ENCODE peak calls at places on chromosome 4, in nine cellular contexts. One of them, this sample, is unnamed.

GRCh38 chr4:62262676-62263075 is 1062.5 kb downstream of the ADGRL3 start:
- DNase-seq in neuronal stem cell: no peak
- DNase-seq in astrocyte: no peak
- DNase-seq in coronary artery: no peak
- DNase-seq in RWPE1: no peak
- DNase-seq in pancreas: no peak
- DNase-seq in IMR-90: no peak
- DNase-seq in dorsolateral prefrontal cortex: no peak
- DNase-seq in body of pancreas: no peak
- DNase-seq in this sample: no peak

GRCh38 chr4:36064147-36064546 is 180.2 kb downstream of the ARAP2 start:
- DNase-seq in neuronal stem cell: no peak
- DNase-seq in astrocyte: no peak
- DNase-seq in coronary artery: no peak
- DNase-seq in RWPE1: peak
- DNase-seq in pancreas: no peak
- DNase-seq in IMR-90: no peak
- DNase-seq in dorsolateral prefrontal cortex: no peak
- DNase-seq in body of pancreas: no peak
- DNase-seq in this sample: no peak

GRCh38 chr4:124884316-124884715 is 171.8 kb upstream of the ANKRD50 start:
- DNase-seq in neuronal stem cell: no peak
- DNase-seq in astrocyte: no peak
- DNase-seq in coronary artery: no peak
- DNase-seq in RWPE1: no peak
- DNase-seq in pancreas: no peak
- DNase-seq in IMR-90: no peak
- DNase-seq in dorsolateral prefrontal cortex: no peak
- DNase-seq in body of pancreas: no peak
- DNase-seq in this sample: no peak

GRCh38 chr4:150209140-150209829 is 131.0 kb downstream of the DCLK2 start:
- DNase-seq in neuronal stem cell: peak
- DNase-seq in astrocyte: peak
- DNase-seq in coronary artery: no peak
- DNase-seq in RWPE1: peak
- DNase-seq in pancreas: peak
- DNase-seq in IMR-90: peak
- DNase-seq in dorsolateral prefrontal cortex: no peak
- DNase-seq in body of pancreas: peak
- DNase-seq in this sample: peak

GRCh38 chr4:73589261-73589847 is 30.9 kb downstream of the RASSF6 start:
- DNase-seq in neuronal stem cell: no peak
- DNase-seq in astrocyte: peak
- DNase-seq in coronary artery: no peak
- DNase-seq in RWPE1: peak
- DNase-seq in pancreas: no peak
- DNase-seq in IMR-90: peak
- DNase-seq in dorsolateral prefrontal cortex: no peak
- DNase-seq in body of pancreas: no peak
- DNase-seq in this sample: no peak

GRCh38 chr4:152102184-152103000 is 341.6 kb upstream of the GATB start:
- DNase-seq in neuronal stem cell: no peak
- DNase-seq in astrocyte: peak
- DNase-seq in coronary artery: peak
- DNase-seq in RWPE1: peak
- DNase-seq in pancreas: no peak
- DNase-seq in IMR-90: peak
- DNase-seq in dorsolateral prefrontal cortex: no peak
- DNase-seq in body of pancreas: no peak
- DNase-seq in this sample: no peak

GRCh38 chr4:108849611-108850406 is 87.0 kb upstream of the ETNPPL start:
- DNase-seq in neuronal stem cell: no peak
- DNase-seq in astrocyte: peak
- DNase-seq in coronary artery: no peak
- DNase-seq in RWPE1: peak
- DNase-seq in pancreas: no peak
- DNase-seq in IMR-90: peak
- DNase-seq in dorsolateral prefrontal cortex: no peak
- DNase-seq in body of pancreas: no peak
- DNase-seq in this sample: no peak

GRCh38 chr4:94802091-94802490 is 44.3 kb downstream of the BMPR1B start:
- DNase-seq in neuronal stem cell: no peak
- DNase-seq in astrocyte: no peak
- DNase-seq in coronary artery: no peak
- DNase-seq in RWPE1: no peak
- DNase-seq in pancreas: no peak
- DNase-seq in IMR-90: no peak
- DNase-seq in dorsolateral prefrontal cortex: no peak
- DNase-seq in body of pancreas: no peak
- DNase-seq in this sample: no peak

GRCh38 chr4:108160741-108161352 is 7.9 kb downstream of the LEF1 start:
- DNase-seq in neuronal stem cell: no peak
- DNase-seq in astrocyte: no peak
- DNase-seq in coronary artery: no peak
- DNase-seq in RWPE1: no peak
- DNase-seq in pancreas: no peak
- DNase-seq in IMR-90: no peak
- DNase-seq in dorsolateral prefrontal cortex: no peak
- DNase-seq in body of pancreas: no peak
- DNase-seq in this sample: no peak

GRCh38 chr4:158033416-158033863 is 139.4 kb downstream of the GASK1B start:
- DNase-seq in neuronal stem cell: no peak
- DNase-seq in astrocyte: peak
- DNase-seq in coronary artery: no peak
- DNase-seq in RWPE1: no peak
- DNase-seq in pancreas: no peak
- DNase-seq in IMR-90: peak
- DNase-seq in dorsolateral prefrontal cortex: no peak
- DNase-seq in body of pancreas: peak
- DNase-seq in this sample: no peak

GRCh38 chr4:38226170-38226569 is 266.0 kb downstream of the PTTG2 start:
- DNase-seq in neuronal stem cell: no peak
- DNase-seq in astrocyte: no peak
- DNase-seq in coronary artery: no peak
- DNase-seq in RWPE1: no peak
- DNase-seq in pancreas: no peak
- DNase-seq in IMR-90: no peak
- DNase-seq in dorsolateral prefrontal cortex: no peak
- DNase-seq in body of pancreas: no peak
- DNase-seq in this sample: no peak

DNA sequence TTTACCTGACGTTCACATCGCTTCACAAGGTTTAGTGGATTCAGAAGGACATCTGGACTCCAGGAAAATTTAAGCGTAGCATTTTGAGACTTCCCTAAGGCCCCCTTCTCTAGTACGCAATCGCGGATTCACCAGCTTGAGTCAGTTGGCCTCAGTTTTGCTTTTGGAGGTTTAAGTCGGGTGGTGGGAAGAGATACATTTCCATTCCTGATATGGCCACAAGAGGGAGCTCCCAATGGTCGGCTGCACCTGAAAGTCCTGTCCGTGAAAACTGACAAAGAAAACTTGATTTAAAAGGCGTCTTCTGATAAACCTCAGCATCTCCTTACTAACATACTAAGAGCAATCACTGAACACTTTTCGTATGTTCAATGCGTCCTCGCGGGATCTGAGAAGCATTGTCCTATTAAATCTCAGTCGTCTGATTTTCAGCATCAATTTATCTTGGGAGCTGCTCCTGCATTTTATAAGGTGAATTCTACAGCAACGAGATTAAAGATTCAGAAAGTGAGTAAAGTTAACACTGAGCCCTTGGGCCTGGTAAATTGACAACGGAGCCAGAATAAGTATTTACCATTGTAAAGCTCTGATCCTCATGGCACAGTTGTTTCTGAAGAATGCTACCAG is 50.6 kb downstream of the LGI2 start:
- DNase-seq in neuronal stem cell: peak
- DNase-seq in astrocyte: peak
- DNase-seq in coronary artery: no peak
- DNase-seq in RWPE1: peak
- DNase-seq in pancreas: peak
- DNase-seq in IMR-90: peak
- DNase-seq in dorsolateral prefrontal cortex: no peak
- DNase-seq in body of pancreas: peak
- DNase-seq in this sample: peak
- H3K27ac ChIP-seq in neuronal stem cell: no peak
- H3K27ac ChIP-seq in astrocyte: no peak
- H3K27ac ChIP-seq in coronary artery: peak
- H3K27ac ChIP-seq in RWPE1: no peak
- H3K27ac ChIP-seq in pancreas: no peak
- H3K27ac ChIP-seq in IMR-90: no peak
- H3K27ac ChIP-seq in dorsolateral prefrontal cortex: peak
- H3K27ac ChIP-seq in body of pancreas: no peak
- H3K27ac ChIP-seq in this sample: no peak

GRCh38 chr4:163536101-163536500 is 41.6 kb downstream of the TMA16 start:
- DNase-seq in neuronal stem cell: no peak
- DNase-seq in astrocyte: peak
- DNase-seq in coronary artery: no peak
- DNase-seq in RWPE1: no peak
- DNase-seq in pancreas: no peak
- DNase-seq in IMR-90: peak
- DNase-seq in dorsolateral prefrontal cortex: no peak
- DNase-seq in body of pancreas: no peak
- DNase-seq in this sample: no peak

GRCh38 chr4:163542275-163542674 is 47.8 kb downstream of the TMA16 start:
- DNase-seq in neuronal stem cell: no peak
- DNase-seq in astrocyte: peak
- DNase-seq in coronary artery: no peak
- DNase-seq in RWPE1: peak
- DNase-seq in pancreas: no peak
- DNase-seq in IMR-90: peak
- DNase-seq in dorsolateral prefrontal cortex: no peak
- DNase-seq in body of pancreas: no peak
- DNase-seq in this sample: no peak

GRCh38 chr4:163544407-163545038 is 50.0 kb downstream of the TMA16 start:
- DNase-seq in neuronal stem cell: peak
- DNase-seq in astrocyte: peak
- DNase-seq in coronary artery: no peak
- DNase-seq in RWPE1: peak
- DNase-seq in pancreas: peak
- DNase-seq in IMR-90: peak
- DNase-seq in dorsolateral prefrontal cortex: peak
- DNase-seq in body of pancreas: peak
- DNase-seq in this sample: peak

GRCh38 chr4:163540977-163541376 is 46.5 kb downstream of the TMA16 start:
- DNase-seq in neuronal stem cell: no peak
- DNase-seq in astrocyte: peak
- DNase-seq in coronary artery: no peak
- DNase-seq in RWPE1: peak
- DNase-seq in pancreas: no peak
- DNase-seq in IMR-90: peak
- DNase-seq in dorsolateral prefrontal cortex: no peak
- DNase-seq in body of pancreas: no peak
- DNase-seq in this sample: no peak

GRCh38 chr4:163540448-163540847 is 46.0 kb downstream of the TMA16 start:
- DNase-seq in neuronal stem cell: no peak
- DNase-seq in astrocyte: peak
- DNase-seq in coronary artery: no peak
- DNase-seq in RWPE1: peak
- DNase-seq in pancreas: no peak
- DNase-seq in IMR-90: no peak
- DNase-seq in dorsolateral prefrontal cortex: no peak
- DNase-seq in body of pancreas: no peak
- DNase-seq in this sample: no peak
- H3K27ac ChIP-seq in neuronal stem cell: no peak
- H3K27ac ChIP-seq in astrocyte: peak
- H3K27ac ChIP-seq in coronary artery: no peak
- H3K27ac ChIP-seq in RWPE1: no peak
- H3K27ac ChIP-seq in pancreas: no peak
- H3K27ac ChIP-seq in IMR-90: peak
- H3K27ac ChIP-seq in dorsolateral prefrontal cortex: no peak
- H3K27ac ChIP-seq in body of pancreas: no peak
- H3K27ac ChIP-seq in this sample: no peak

DNA sequence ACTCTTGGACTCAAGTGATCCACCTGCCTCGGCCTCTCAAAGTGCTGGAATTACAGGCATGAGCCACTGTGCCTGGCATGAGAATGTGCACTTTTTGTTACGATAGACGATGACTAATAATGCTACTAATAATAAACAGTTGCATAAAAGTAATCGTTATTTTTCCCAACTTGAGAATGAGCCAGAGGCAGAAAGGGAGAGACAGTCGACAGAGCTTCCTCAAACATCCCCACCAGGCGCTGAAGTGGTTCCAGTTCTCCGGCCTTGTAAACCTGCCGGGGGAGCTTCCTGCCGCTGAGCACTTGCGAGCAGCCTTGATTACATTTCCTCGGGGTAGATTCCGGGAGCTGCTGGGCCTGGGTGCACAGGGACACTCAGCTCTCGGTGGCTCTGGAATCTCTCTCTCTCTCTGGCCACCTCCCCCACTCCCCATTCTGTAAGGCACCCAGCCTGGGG is 8.9 kb upstream of the HTRA3 start:
- DNase-seq in neuronal stem cell: no peak
- DNase-seq in astrocyte: peak
- DNase-seq in coronary artery: no peak
- DNase-seq in RWPE1: no peak
- DNase-seq in pancreas: no peak
- DNase-seq in IMR-90: peak
- DNase-seq in dorsolateral prefrontal cortex: no peak
- DNase-seq in body of pancreas: peak
- DNase-seq in this sample: peak
- H3K27ac ChIP-seq in neuronal stem cell: no peak
- H3K27ac ChIP-seq in astrocyte: no peak
- H3K27ac ChIP-seq in coronary artery: peak
- H3K27ac ChIP-seq in RWPE1: peak
- H3K27ac ChIP-seq in pancreas: no peak
- H3K27ac ChIP-seq in IMR-90: peak
- H3K27ac ChIP-seq in dorsolateral prefrontal cortex: no peak
- H3K27ac ChIP-seq in body of pancreas: no peak
- H3K27ac ChIP-seq in this sample: no peak

GRCh38 chr4:179597301-179597700 is 2155.1 kb upstream of the AGA start:
- DNase-seq in neuronal stem cell: no peak
- DNase-seq in astrocyte: no peak
- DNase-seq in coronary artery: no peak
- DNase-seq in RWPE1: no peak
- DNase-seq in pancreas: no peak
- DNase-seq in IMR-90: no peak
- DNase-seq in dorsolateral prefrontal cortex: no peak
- DNase-seq in body of pancreas: no peak
- DNase-seq in this sample: no peak
- H3K27ac ChIP-seq in neuronal stem cell: no peak
- H3K27ac ChIP-seq in astrocyte: no peak
- H3K27ac ChIP-seq in coronary artery: no peak
- H3K27ac ChIP-seq in RWPE1: no peak
- H3K27ac ChIP-seq in pancreas: no peak
- H3K27ac ChIP-seq in IMR-90: peak
- H3K27ac ChIP-seq in dorsolateral prefrontal cortex: no peak
- H3K27ac ChIP-seq in body of pancreas: no peak
- H3K27ac ChIP-seq in this sample: no peak